ENCODE peak calls at places on chromosomes 3 and 15, in four cellular contexts. One of them, this sample, is unnamed.

GRCh38 chr15:40957581-40958051 is 4.3 kb downstream of the CHAC1 start:
- DNase-seq in fibroblast of lung: no peak
- DNase-seq in HL-60: no peak
- DNase-seq in left ventricle myocardium inferior: peak
- DNase-seq in this sample: peak

GRCh38 chr15:79034284-79034683 is 56.3 kb downstream of the RASGRF1 start:
- DNase-seq in fibroblast of lung: no peak
- DNase-seq in HL-60: no peak
- DNase-seq in left ventricle myocardium inferior: no peak
- DNase-seq in this sample: no peak

GRCh38 chr3:1726741-1727140 is 371.9 kb upstream of the CNTN4 start:
- DNase-seq in fibroblast of lung: no peak
- DNase-seq in HL-60: no peak
- DNase-seq in left ventricle myocardium inferior: no peak
- DNase-seq in this sample: no peak

GRCh38 chr3:159229161-159229560 is 427.3 kb downstream of the MFSD1 start:
- DNase-seq in fibroblast of lung: no peak
- DNase-seq in HL-60: no peak
- DNase-seq in left ventricle myocardium inferior: no peak
- DNase-seq in this sample: no peak

GRCh38 chr15:100879046-100879445 is 585 bp upstream of the ALDH1A3 start:
- DNase-seq in fibroblast of lung: no peak
- DNase-seq in HL-60: no peak
- DNase-seq in left ventricle myocardium inferior: no peak
- DNase-seq in this sample: no peak

GRCh38 chr15:91915576-91915975 is 62.1 kb downstream of the SLCO3A1 start:
- DNase-seq in fibroblast of lung: no peak
- DNase-seq in HL-60: no peak
- DNase-seq in left ventricle myocardium inferior: no peak
- DNase-seq in this sample: no peak

GRCh38 chr3:155409336-155409735 is 115.9 kb upstream of the STRIT1 start:
- DNase-seq in fibroblast of lung: no peak
- DNase-seq in HL-60: no peak
- DNase-seq in left ventricle myocardium inferior: no peak
- DNase-seq in this sample: no peak

GRCh38 chr15:51737538-51738305 is at the start of gene LYSMD2:
- DNase-seq in fibroblast of lung: peak
- DNase-seq in HL-60: peak
- DNase-seq in left ventricle myocardium inferior: peak
- DNase-seq in this sample: peak

GRCh38 chr3:111980716-111981456 is 2.1 kb downstream of the ABHD10 start:
- DNase-seq in fibroblast of lung: no peak
- DNase-seq in HL-60: no peak
- DNase-seq in left ventricle myocardium inferior: no peak
- DNase-seq in this sample: no peak

GRCh38 chr15:36331531-36332275 is 247.7 kb upstream of the CDIN1 start:
- DNase-seq in fibroblast of lung: peak
- DNase-seq in HL-60: no peak
- DNase-seq in left ventricle myocardium inferior: no peak
- DNase-seq in this sample: no peak

GRCh38 chr15:60972301-60972700 is 256.8 kb downstream of the RORA start:
- DNase-seq in fibroblast of lung: peak
- DNase-seq in HL-60: no peak
- DNase-seq in left ventricle myocardium inferior: no peak
- DNase-seq in this sample: no peak

GRCh38 chr15:68347392-68347791 is 69.8 kb downstream of the FEM1B start:
- DNase-seq in fibroblast of lung: peak
- DNase-seq in HL-60: no peak
- DNase-seq in left ventricle myocardium inferior: no peak
- DNase-seq in this sample: no peak

GRCh38 chr3:133792171-133792763 is 13.3 kb upstream of the SRPRB start:
- DNase-seq in fibroblast of lung: peak
- DNase-seq in HL-60: no peak
- DNase-seq in left ventricle myocardium inferior: no peak
- DNase-seq in this sample: no peak

GRCh38 chr3:56404884-56405283 is 63.4 kb downstream of the ERC2 start:
- DNase-seq in fibroblast of lung: no peak
- DNase-seq in HL-60: no peak
- DNase-seq in left ventricle myocardium inferior: no peak
- DNase-seq in this sample: no peak

GRCh38 chr3:182983811-182984210 is 3.5 kb upstream of the DCUN1D1 start:
- DNase-seq in fibroblast of lung: peak
- DNase-seq in HL-60: no peak
- DNase-seq in left ventricle myocardium inferior: no peak
- DNase-seq in this sample: no peak

GRCh38 chr3:24401090-24401810 is 93.4 kb downstream of the THRB start:
- DNase-seq in fibroblast of lung: peak
- DNase-seq in HL-60: no peak
- DNase-seq in left ventricle myocardium inferior: no peak
- DNase-seq in this sample: no peak

GRCh38 chr15:59688383-59688887 is 685 bp downstream of the BNIP2 start:
- DNase-seq in fibroblast of lung: peak
- DNase-seq in HL-60: peak
- DNase-seq in left ventricle myocardium inferior: no peak
- DNase-seq in this sample: no peak

GRCh38 chr3:2783261-2783660 is 326.9 kb downstream of the IL5RA start:
- DNase-seq in fibroblast of lung: no peak
- DNase-seq in HL-60: no peak
- DNase-seq in left ventricle myocardium inferior: no peak
- DNase-seq in this sample: no peak

GRCh38 chr3:127325630-127325961 is 37.8 kb upstream of the PRR20G start:
- DNase-seq in fibroblast of lung: no peak
- DNase-seq in HL-60: no peak
- DNase-seq in left ventricle myocardium inferior: no peak
- DNase-seq in this sample: no peak

GRCh38 chr15:70121656-70122297 is 24.1 kb upstream of the TLE3 start:
- DNase-seq in fibroblast of lung: peak
- DNase-seq in HL-60: no peak
- DNase-seq in left ventricle myocardium inferior: peak
- DNase-seq in this sample: peak

GRCh38 chr15:95169701-95170459 is 938.5 kb downstream of the MCTP2 start:
- DNase-seq in fibroblast of lung: peak
- DNase-seq in HL-60: no peak
- DNase-seq in left ventricle myocardium inferior: no peak
- DNase-seq in this sample: peak

GRCh38 chr3:147919496-147919895 is 510.3 kb downstream of the ZIC1 start:
- DNase-seq in fibroblast of lung: no peak
- DNase-seq in HL-60: no peak
- DNase-seq in left ventricle myocardium inferior: no peak
- DNase-seq in this sample: no peak

GRCh38 chr15:68818671-68819450 is 1.8 kb downstream of the ANP32A start:
- DNase-seq in fibroblast of lung: peak
- DNase-seq in HL-60: peak
- DNase-seq in left ventricle myocardium inferior: peak
- DNase-seq in this sample: peak

GRCh38 chr3:166060789-166061479 is 223.7 kb upstream of the BCHE start:
- DNase-seq in fibroblast of lung: no peak
- DNase-seq in HL-60: no peak
- DNase-seq in left ventricle myocardium inferior: no peak
- DNase-seq in this sample: no peak

GRCh38 chr3:86333636-86334035 is 657.3 kb downstream of the VGLL3 start:
- DNase-seq in fibroblast of lung: no peak
- DNase-seq in HL-60: no peak
- DNase-seq in left ventricle myocardium inferior: no peak
- DNase-seq in this sample: no peak

GRCh38 chr3:99776516-99777209 is 41.0 kb upstream of the CMSS1 start:
- DNase-seq in fibroblast of lung: peak
- DNase-seq in HL-60: no peak
- DNase-seq in left ventricle myocardium inferior: no peak
- DNase-seq in this sample: no peak

GRCh38 chr3:197083486-197083885 is 53.9 kb upstream of the MELTF start:
- DNase-seq in fibroblast of lung: peak
- DNase-seq in HL-60: no peak
- DNase-seq in left ventricle myocardium inferior: no peak
- DNase-seq in this sample: no peak

GRCh38 chr3:120182613-120183524 is 88.6 kb upstream of the GSK3B start:
- DNase-seq in fibroblast of lung: peak
- DNase-seq in HL-60: peak
- DNase-seq in left ventricle myocardium inferior: no peak
- DNase-seq in this sample: no peak

GRCh38 chr15:73924258-73924921 is 1.9 kb upstream of the LOXL1 start:
- DNase-seq in fibroblast of lung: peak
- DNase-seq in HL-60: no peak
- DNase-seq in left ventricle myocardium inferior: peak
- DNase-seq in this sample: peak

GRCh38 chr15:99981839-99982658 is 248.8 kb upstream of the LYSMD4 start:
- DNase-seq in fibroblast of lung: no peak
- DNase-seq in HL-60: no peak
- DNase-seq in left ventricle myocardium inferior: no peak
- DNase-seq in this sample: no peak

GRCh38 chr15:77014137-77015081 is 19.5 kb downstream of the PSTPIP1 start:
- DNase-seq in fibroblast of lung: no peak
- DNase-seq in HL-60: peak
- DNase-seq in left ventricle myocardium inferior: no peak
- DNase-seq in this sample: no peak

GRCh38 chr3:127822836-127823589 is 698 bp upstream of the MGLL start:
- DNase-seq in fibroblast of lung: peak
- DNase-seq in HL-60: peak
- DNase-seq in left ventricle myocardium inferior: peak
- DNase-seq in this sample: peak

GRCh38 chr15:51341366-51342248 is at the start of gene GLDN:
- DNase-seq in fibroblast of lung: peak
- DNase-seq in HL-60: peak
- DNase-seq in left ventricle myocardium inferior: peak
- DNase-seq in this sample: peak